ENCODE peak calls at places on chromosome 10, in six cellular contexts. K, P, M, E, B and J are unnamed samples.
A peak's percentile ranks its signal among the peaks of the same experiment; 100 is the strongest.

GRCh38 chr10:72038458-72039001 is 49.8 kb downstream of the SPOCK2 start:
- DNase-seq in K (no peak), P (no peak), M (no peak), E (peak; percentile 79), B (no peak), J (no peak)

GRCh38 chr10:6473430-6473829 is 106.6 kb downstream of the PRKCQ start:
- DNase-seq in K (no peak), P (no peak), M (no peak), E (no peak), B (no peak), J (no peak)

GRCh38 chr10:48253970-48254657 is 20.4 kb downstream of the FRMPD2 start:
- DNase-seq in K (no peak), P (peak; percentile 83), M (no peak), E (no peak), B (no peak), J (peak; percentile 75)

GRCh38 chr10:3785849-3786290 is 861 bp upstream of the KLF6 start:
- DNase-seq in K (no peak), P (no peak), M (no peak), E (peak; percentile 57), B (no peak), J (peak; percentile 68)

GRCh38 chr10:44400553-44400952 is 15.7 kb upstream of the CXCL12 start:
- DNase-seq in K (no peak), P (no peak), M (no peak), E (no peak), B (no peak), J (no peak)

GRCh38 chr10:6014241-6014761 is 37.0 kb upstream of the IL15RA start:
- DNase-seq in K (peak; percentile 28), P (peak; percentile 53), M (no peak), E (peak; percentile 82), B (peak; percentile 42), J (peak; percentile 73)

GRCh38 chr10:74586088-74586585 is 240.3 kb upstream of the KAT6B start:
- DNase-seq in K (peak; percentile 7), P (no peak), M (no peak), E (no peak), B (no peak), J (peak; percentile 12)

GRCh38 chr10:89297356-89297755 is 4.5 kb upstream of the IFIT2 start:
- DNase-seq in K (no peak), P (no peak), M (no peak), E (no peak), B (no peak), J (no peak)

GRCh38 chr10:61487506-61487905 is 34.3 kb upstream of the TMEM26 start:
- DNase-seq in K (no peak), P (peak; percentile 2), M (no peak), E (no peak), B (no peak), J (peak; percentile 16)

GRCh38 chr10:109978481-109978880 is 29.3 kb upstream of the ADD3 start:
- DNase-seq in K (no peak), P (peak; percentile 23), M (no peak), E (peak; percentile 74), B (peak; percentile 57), J (peak; percentile 45)

GRCh38 chr10:27100800-27101347 is 580 bp upstream of the ANKRD26 start:
- DNase-seq in K (peak; percentile 11), P (peak; percentile 2), M (no peak), E (no peak), B (no peak), J (no peak)

GRCh38 chr10:120573355-120573754 is 116.3 kb downstream of the PLPP4 start:
- DNase-seq in K (no peak), P (no peak), M (no peak), E (no peak), B (no peak), J (no peak)

GRCh38 chr10:11823122-11823988 is at the start of gene PROSER2:
- DNase-seq in K (peak; percentile 56), P (peak; percentile 64), M (peak; percentile 79), E (peak; percentile 73), B (peak; percentile 40), J (peak; percentile 78)

GRCh38 chr10:72229261-72230251 is 13.5 kb upstream of the ASCC1 start:
- DNase-seq in K (peak; percentile 68), P (no peak), M (no peak), E (no peak), B (no peak), J (peak; percentile 78)

GRCh38 chr10:26647602-26648244 is 49.8 kb upstream of the PDSS1 start:
- DNase-seq in K (no peak), P (no peak), M (no peak), E (no peak), B (no peak), J (no peak)

GRCh38 chr10:132292287-132292971 is 15.3 kb downstream of the STK32C start:
- DNase-seq in K (no peak), P (no peak), M (peak; percentile 61), E (no peak), B (no peak), J (no peak)
- H3K27ac ChIP-seq in K (no peak overlapping the region), P (no peak overlapping the region), M (no peak overlapping the region), E (no peak overlapping the region), B (no peak overlapping the region), J (no peak overlapping the region)

GRCh38 chr10:100286051-100287033 is at the start of gene BLOC1S2:
- DNase-seq in K (peak; percentile 77), P (peak; percentile 99), M (peak; percentile 96), E (peak; percentile 85), B (peak; percentile 59), J (peak; percentile 90)
- TF ChIP-seq CTCF in K (no peak), P (no peak), M (peak; percentile 22), E (peak; percentile 18), B (no peak), J (no peak)

DNA sequence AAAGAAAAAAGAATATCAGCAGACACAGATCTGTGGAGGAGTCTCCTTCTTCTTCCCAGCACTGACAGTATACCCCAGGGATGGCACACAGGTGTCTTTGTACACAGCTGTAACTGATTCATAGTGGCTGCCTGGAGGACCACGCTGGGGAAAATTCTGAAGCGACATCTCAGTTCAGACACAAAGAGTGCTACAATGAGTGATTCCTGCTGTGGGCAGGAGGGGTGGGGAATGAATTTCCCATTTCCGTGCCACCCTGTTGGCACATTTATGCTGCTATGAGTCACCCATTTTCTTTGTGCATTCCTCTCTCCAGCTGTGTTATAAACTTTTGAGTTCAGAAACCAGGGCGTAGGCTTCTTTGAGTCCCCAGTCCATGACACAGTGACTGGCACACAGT is 24.2 kb upstream of the NPS start:
- DNase-seq in K (no peak), P (peak; percentile 49), M (no peak), E (no peak), B (no peak), J (no peak)
- H3K27ac ChIP-seq in K (no peak overlapping the region), P (no peak overlapping the region), M (no peak overlapping the region), E (no peak overlapping the region), B (no peak overlapping the region), J (no peak overlapping the region)

GRCh38 chr10:79367421-79368189 is 20.3 kb downstream of the PPIF start:
- DNase-seq in K (no peak), P (no peak), M (no peak), E (no peak), B (no peak), J (no peak)
- TF ChIP-seq CTCF in K (no peak), P (no peak), M (no peak), E (no peak), B (no peak), J (no peak)

GRCh38 chr10:79390057-79390456 is 42.8 kb downstream of the PPIF start:
- DNase-seq in K (no peak), P (no peak), M (no peak), E (no peak), B (no peak), J (no peak)

GRCh38 chr10:79385804-79386531 is 38.7 kb downstream of the PPIF start:
- DNase-seq in K (no peak), P (no peak), M (peak; percentile 72), E (no peak), B (peak; percentile 11), J (no peak)

GRCh38 chr10:79386637-79387465 is 39.6 kb downstream of the PPIF start:
- DNase-seq in K (no peak), P (no peak), M (peak; percentile 69), E (no peak), B (peak; percentile 10), J (no peak)

GRCh38 chr10:79387466-79387973 is 40.3 kb downstream of the PPIF start:
- DNase-seq in K (no peak), P (no peak), M (peak; percentile 45), E (no peak), B (no peak), J (no peak)

DNA sequence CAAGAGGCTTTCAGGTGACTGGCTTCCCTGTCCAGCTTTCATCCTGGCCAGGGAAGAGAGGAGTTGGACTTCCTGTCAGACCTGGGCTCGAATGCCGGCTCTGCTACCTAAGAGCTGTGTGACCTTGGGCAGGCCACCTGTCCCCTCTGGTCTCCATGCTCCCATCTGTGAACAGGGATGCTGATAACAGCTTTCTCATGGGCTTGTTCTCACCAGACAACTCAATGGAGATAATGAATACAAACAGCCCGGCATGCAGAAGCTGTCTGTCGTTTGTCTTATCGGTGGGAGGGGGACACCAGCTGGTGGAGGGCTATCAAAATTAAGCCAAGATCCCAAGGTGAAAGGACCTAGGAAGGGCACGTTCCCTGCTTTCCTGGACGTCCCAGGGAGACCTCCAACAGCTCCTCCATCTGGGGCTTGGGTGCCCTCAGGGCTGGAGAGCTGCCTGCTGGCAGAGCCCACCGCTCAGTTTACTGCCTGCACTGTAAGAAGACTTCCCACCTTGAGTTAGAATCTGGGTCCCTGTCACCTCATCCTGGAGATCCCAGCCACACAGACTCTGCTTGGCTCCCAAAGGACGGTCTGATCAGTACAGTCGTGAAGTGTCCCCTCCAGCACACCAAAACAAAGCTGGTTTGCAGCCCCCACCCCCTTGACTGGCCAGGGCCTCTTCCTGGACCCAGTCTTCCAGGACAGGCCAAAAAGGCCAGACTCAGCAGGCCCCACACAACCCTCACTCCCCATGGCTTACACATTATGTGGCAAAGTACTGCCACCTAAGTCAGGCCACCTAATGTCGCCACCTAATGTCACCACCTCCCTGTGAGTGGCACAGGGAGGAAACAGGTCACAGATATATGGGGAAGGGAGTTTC is 40.9 kb downstream of the PPIF start:
- DNase-seq in K (no peak), P (no peak), M (peak; percentile 51), E (no peak), B (no peak), J (no peak)
- H3K27ac ChIP-seq in K (no peak overlapping the region), P (no peak overlapping the region), M (no peak overlapping the region), E (no peak overlapping the region), B (peak overlapping the region; percentile 58), J (peak overlapping the region; percentile 30)

DNA sequence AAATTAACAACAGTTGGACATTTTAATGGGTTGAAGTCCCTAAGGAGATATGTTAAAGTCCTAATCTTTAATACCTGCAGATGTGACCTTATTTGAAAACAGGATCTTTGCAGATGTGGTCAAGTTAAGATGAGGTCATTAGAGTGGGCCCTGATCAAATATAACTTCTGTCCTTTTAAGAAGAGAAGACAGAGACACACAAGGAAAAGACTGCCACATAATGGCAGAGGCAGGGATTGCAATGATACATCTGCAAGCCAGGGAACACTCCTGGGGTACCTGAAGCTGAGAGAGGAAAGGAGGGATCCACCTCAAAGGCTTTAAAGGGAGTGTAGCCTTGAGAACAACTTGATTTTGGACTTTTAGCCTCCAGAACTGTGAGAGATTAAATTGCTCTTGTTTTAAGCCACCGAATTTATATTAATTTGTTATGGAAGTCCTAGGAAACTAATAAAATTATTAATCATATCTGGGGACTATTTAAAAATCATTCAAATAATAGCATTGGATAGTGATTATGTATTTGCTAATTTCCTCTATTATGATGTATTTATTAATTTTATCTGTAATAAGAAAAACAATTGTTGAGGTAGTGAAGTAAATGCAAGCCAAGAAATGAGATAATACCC is 700.0 kb upstream of the PCDH15 start:
- DNase-seq in K (no peak), P (peak; percentile 8), M (no peak), E (peak; percentile 65), B (no peak), J (peak; percentile 59)
- TF ChIP-seq CTCF in K (peak; percentile 13), P (peak; percentile 48), M (peak; percentile 40), E (no peak), B (peak; percentile 41), J (peak; percentile 30)

GRCh38 chr10:123357363-123358075 is 203.3 kb downstream of the BUB3 start:
- DNase-seq in K (no peak), P (no peak), M (no peak), E (no peak), B (no peak), J (no peak)
- H3K27ac ChIP-seq in K (no peak overlapping the region), P (no peak overlapping the region), M (no peak overlapping the region), E (no peak overlapping the region), B (no peak overlapping the region), J (no peak overlapping the region)